ENCODE peak calls at places on chromosomes 1 and 21, in four cellular contexts. One of them, this sample, is unnamed.

GRCh38 chr1:183942933-183943693 is 94.4 kb downstream of the COLGALT2 start:
- DNase-seq in breast epithelium: no peak
- DNase-seq in foreskin fibroblast: peak
- DNase-seq in testis: no peak
- DNase-seq in this sample: peak

GRCh38 chr21:46054447-46054846 is 43.5 kb upstream of the COL6A2 start:
- DNase-seq in breast epithelium: no peak
- DNase-seq in foreskin fibroblast: peak
- DNase-seq in testis: peak
- DNase-seq in this sample: no peak

GRCh38 chr1:47765236-47765635 is 231.9 kb downstream of the TRABD2B start:
- DNase-seq in breast epithelium: no peak
- DNase-seq in foreskin fibroblast: no peak
- DNase-seq in testis: no peak
- DNase-seq in this sample: no peak

GRCh38 chr1:170261669-170262068 is 115.9 kb downstream of the NTMT2 start:
- DNase-seq in breast epithelium: no peak
- DNase-seq in foreskin fibroblast: peak
- DNase-seq in testis: no peak
- DNase-seq in this sample: no peak

GRCh38 chr1:175536921-175537320 is 206.5 kb downstream of the TNR start:
- DNase-seq in breast epithelium: no peak
- DNase-seq in foreskin fibroblast: no peak
- DNase-seq in testis: no peak
- DNase-seq in this sample: no peak

GRCh38 chr1:225931270-225932129 is 7.5 kb upstream of the PYCR2 start:
- DNase-seq in breast epithelium: no peak
- DNase-seq in foreskin fibroblast: no peak
- DNase-seq in testis: no peak
- DNase-seq in this sample: no peak

GRCh38 chr1:147168626-147169058 is 3.6 kb downstream of the PRKAB2 start:
- DNase-seq in breast epithelium: no peak
- DNase-seq in foreskin fibroblast: peak
- DNase-seq in testis: peak
- DNase-seq in this sample: no peak

GRCh38 chr1:39952359-39953110 is 2.4 kb upstream of the MFSD2A start:
- DNase-seq in breast epithelium: no peak
- DNase-seq in foreskin fibroblast: no peak
- DNase-seq in testis: peak
- DNase-seq in this sample: no peak

GRCh38 chr1:214004014-214004413 is 16.2 kb downstream of the PROX1 start:
- DNase-seq in breast epithelium: no peak
- DNase-seq in foreskin fibroblast: no peak
- DNase-seq in testis: no peak
- DNase-seq in this sample: no peak

GRCh38 chr1:232443372-232443771 is 186.6 kb downstream of the SIPA1L2 start:
- DNase-seq in breast epithelium: no peak
- DNase-seq in foreskin fibroblast: no peak
- DNase-seq in testis: no peak
- DNase-seq in this sample: no peak

GRCh38 chr1:41783189-41783639 is 135.5 kb downstream of the HIVEP3 start:
- DNase-seq in breast epithelium: no peak
- DNase-seq in foreskin fibroblast: peak
- DNase-seq in testis: no peak
- DNase-seq in this sample: peak

GRCh38 chr1:214415131-214415530 is 134.2 kb downstream of the SMYD2 start:
- DNase-seq in breast epithelium: no peak
- DNase-seq in foreskin fibroblast: no peak
- DNase-seq in testis: no peak
- DNase-seq in this sample: no peak

GRCh38 chr1:78408830-78409229 is 81.9 kb upstream of the PTGFR start:
- DNase-seq in breast epithelium: no peak
- DNase-seq in foreskin fibroblast: peak
- DNase-seq in testis: no peak
- DNase-seq in this sample: no peak

GRCh38 chr1:228393811-228394570 is 12.6 kb downstream of the TRIM11 start:
- DNase-seq in breast epithelium: peak
- DNase-seq in foreskin fibroblast: no peak
- DNase-seq in testis: no peak
- DNase-seq in this sample: no peak

GRCh38 chr1:85303440-85304162 is 27.2 kb upstream of the BCL10 start:
- DNase-seq in breast epithelium: no peak
- DNase-seq in foreskin fibroblast: no peak
- DNase-seq in testis: no peak
- DNase-seq in this sample: no peak

GRCh38 chr1:67860776-67861175 is 27.5 kb upstream of the GNG12 start:
- DNase-seq in breast epithelium: no peak
- DNase-seq in foreskin fibroblast: no peak
- DNase-seq in testis: no peak
- DNase-seq in this sample: no peak

GRCh38 chr1:182699673-182700350 is 15.4 kb upstream of the RGS8 start:
- DNase-seq in breast epithelium: no peak
- DNase-seq in foreskin fibroblast: no peak
- DNase-seq in testis: peak
- DNase-seq in this sample: no peak

GRCh38 chr1:181161170-181161870 is 72.8 kb downstream of the IER5 start:
- DNase-seq in breast epithelium: no peak
- DNase-seq in foreskin fibroblast: no peak
- DNase-seq in testis: no peak
- DNase-seq in this sample: no peak

GRCh38 chr1:21865943-21866628 is 54.0 kb downstream of the LDLRAD2 start:
- DNase-seq in breast epithelium: no peak
- DNase-seq in foreskin fibroblast: no peak
- DNase-seq in testis: no peak
- DNase-seq in this sample: no peak

GRCh38 chr1:228407118-228408040 is 744 bp upstream of the TRIM11 start:
- DNase-seq in breast epithelium: no peak
- DNase-seq in foreskin fibroblast: no peak
- DNase-seq in testis: no peak
- DNase-seq in this sample: no peak

GRCh38 chr1:212482352-212483153 is 49.8 kb downstream of the NENF start:
- DNase-seq in breast epithelium: no peak
- DNase-seq in foreskin fibroblast: no peak
- DNase-seq in testis: no peak
- DNase-seq in this sample: no peak

GRCh38 chr1:31135973-31136600 is 70.6 kb upstream of the PUM1 start:
- DNase-seq in breast epithelium: no peak
- DNase-seq in foreskin fibroblast: no peak
- DNase-seq in testis: no peak
- DNase-seq in this sample: no peak

GRCh38 chr1:147613506-147613905 is 56.8 kb downstream of the ACP6 start:
- DNase-seq in breast epithelium: no peak
- DNase-seq in foreskin fibroblast: peak
- DNase-seq in testis: no peak
- DNase-seq in this sample: no peak

GRCh38 chr1:29984107-29984506 is 739.3 kb downstream of the MATN1 start:
- DNase-seq in breast epithelium: no peak
- DNase-seq in foreskin fibroblast: no peak
- DNase-seq in testis: no peak
- DNase-seq in this sample: no peak

GRCh38 chr1:19059773-19060172 is 103.3 kb upstream of the IFFO2 start:
- DNase-seq in breast epithelium: no peak
- DNase-seq in foreskin fibroblast: no peak
- DNase-seq in testis: no peak
- DNase-seq in this sample: no peak

GRCh38 chr1:235290740-235291502 is 37.1 kb downstream of the ARID4B start:
- DNase-seq in breast epithelium: no peak
- DNase-seq in foreskin fibroblast: no peak
- DNase-seq in testis: no peak
- DNase-seq in this sample: no peak

GRCh38 chr1:235287208-235287882 is 40.6 kb downstream of the ARID4B start:
- DNase-seq in breast epithelium: no peak
- DNase-seq in foreskin fibroblast: no peak
- DNase-seq in testis: no peak
- DNase-seq in this sample: no peak

GRCh38 chr1:235292790-235293189 is 35.2 kb downstream of the ARID4B start:
- DNase-seq in breast epithelium: no peak
- DNase-seq in foreskin fibroblast: no peak
- DNase-seq in testis: no peak
- DNase-seq in this sample: no peak

GRCh38 chr1:235291599-235291998 is 36.4 kb downstream of the ARID4B start:
- DNase-seq in breast epithelium: no peak
- DNase-seq in foreskin fibroblast: no peak
- DNase-seq in testis: no peak
- DNase-seq in this sample: no peak

GRCh38 chr1:235289859-235290739 is 37.9 kb downstream of the ARID4B start:
- DNase-seq in breast epithelium: no peak
- DNase-seq in foreskin fibroblast: no peak
- DNase-seq in testis: no peak
- DNase-seq in this sample: no peak
- H3K4me3 ChIP-seq in breast epithelium: no peak
- H3K4me3 ChIP-seq in foreskin fibroblast: no peak
- H3K4me3 ChIP-seq in testis: no peak
- H3K4me3 ChIP-seq in this sample: no peak

GRCh38 chr1:37001697-37002096 is 32.6 kb downstream of the GRIK3 start:
- DNase-seq in breast epithelium: no peak
- DNase-seq in foreskin fibroblast: no peak
- DNase-seq in testis: no peak
- DNase-seq in this sample: no peak
- TF ChIP-seq CTCF in breast epithelium: no peak
- TF ChIP-seq CTCF in foreskin fibroblast: no peak
- TF ChIP-seq CTCF in testis: no peak
- TF ChIP-seq CTCF in this sample: no peak

GRCh38 chr1:6025269-6026094 is 20.2 kb upstream of the KCNAB2 start:
- DNase-seq in breast epithelium: no peak
- DNase-seq in foreskin fibroblast: peak
- DNase-seq in testis: no peak
- DNase-seq in this sample: no peak
- H3K4me3 ChIP-seq in breast epithelium: peak
- H3K4me3 ChIP-seq in foreskin fibroblast: no peak
- H3K4me3 ChIP-seq in testis: no peak
- H3K4me3 ChIP-seq in this sample: no peak

GRCh38 chr1:119675349-119676343 is 27.6 kb upstream of the ZNF697 start:
- DNase-seq in breast epithelium: peak
- DNase-seq in foreskin fibroblast: peak
- DNase-seq in testis: peak
- DNase-seq in this sample: peak

GRCh38 chr1:119673171-119673940 is 25.3 kb upstream of the ZNF697 start:
- DNase-seq in breast epithelium: no peak
- DNase-seq in foreskin fibroblast: no peak
- DNase-seq in testis: no peak
- DNase-seq in this sample: no peak

GRCh38 chr1:119676571-119677206 is 28.6 kb upstream of the ZNF697 start:
- DNase-seq in breast epithelium: no peak
- DNase-seq in foreskin fibroblast: no peak
- DNase-seq in testis: peak
- DNase-seq in this sample: no peak

GRCh38 chr1:119674110-119674509 is 26.0 kb upstream of the ZNF697 start:
- DNase-seq in breast epithelium: no peak
- DNase-seq in foreskin fibroblast: peak
- DNase-seq in testis: peak
- DNase-seq in this sample: no peak

DNA sequence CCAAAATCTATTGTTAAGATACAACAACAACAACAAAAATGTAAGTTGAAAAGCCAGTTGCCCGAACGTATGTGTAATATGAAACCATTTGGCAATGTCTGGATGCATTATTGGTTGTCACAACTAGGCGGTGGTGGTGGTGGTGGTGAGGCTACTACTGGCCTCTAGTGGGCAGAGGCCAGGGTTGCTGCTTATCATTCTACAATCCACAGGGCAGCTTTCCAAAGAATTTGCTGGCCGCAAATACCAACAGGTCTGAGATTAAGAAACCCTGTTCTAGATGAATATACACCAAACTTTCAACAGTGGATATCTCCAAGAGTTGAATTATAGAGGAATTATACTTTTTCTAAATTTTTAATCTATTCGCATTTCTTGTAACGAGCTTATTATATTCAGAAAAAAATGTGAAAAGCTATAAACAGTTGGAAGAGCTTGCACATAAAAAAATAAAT is 26.8 kb upstream of the ZNF697 start:
- DNase-seq in breast epithelium: no peak
- DNase-seq in foreskin fibroblast: no peak
- DNase-seq in testis: no peak
- DNase-seq in this sample: no peak
- TF ChIP-seq CTCF in breast epithelium: no peak
- TF ChIP-seq CTCF in foreskin fibroblast: no peak
- TF ChIP-seq CTCF in testis: no peak
- TF ChIP-seq CTCF in this sample: no peak

DNA sequence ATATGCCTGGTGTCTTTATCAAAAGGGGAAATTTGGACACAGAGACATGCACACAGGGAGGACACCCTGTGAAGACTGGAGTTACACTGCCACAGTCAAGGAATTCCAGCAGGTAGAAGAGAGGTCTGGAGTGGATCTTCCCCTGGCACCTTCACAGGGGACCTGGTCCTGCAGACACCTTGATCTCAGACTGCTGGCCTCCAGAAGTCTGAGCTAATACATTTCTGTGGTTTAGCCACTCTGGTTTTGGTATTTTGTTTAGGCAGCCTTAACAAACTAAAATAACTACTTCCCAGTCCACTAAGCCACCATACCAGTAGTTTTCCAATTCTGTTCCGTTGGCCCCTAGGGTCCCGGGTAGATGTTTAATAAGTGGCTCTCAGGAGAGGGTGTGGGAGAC is 164.7 kb downstream of the SETD4 start:
- DNase-seq in breast epithelium: no peak
- DNase-seq in foreskin fibroblast: no peak
- DNase-seq in testis: no peak
- DNase-seq in this sample: no peak
- H3K4me3 ChIP-seq in breast epithelium: no peak
- H3K4me3 ChIP-seq in foreskin fibroblast: no peak
- H3K4me3 ChIP-seq in testis: no peak
- H3K4me3 ChIP-seq in this sample: no peak

GRCh38 chr1:113935176-113935575 is 6.1 kb downstream of the HIPK1 start:
- DNase-seq in breast epithelium: no peak
- DNase-seq in foreskin fibroblast: no peak
- DNase-seq in testis: no peak
- DNase-seq in this sample: no peak
- TF ChIP-seq CTCF in breast epithelium: no peak
- TF ChIP-seq CTCF in foreskin fibroblast: no peak
- TF ChIP-seq CTCF in testis: no peak
- TF ChIP-seq CTCF in this sample: no peak

GRCh38 chr1:204358145-204358544 is 1.6 kb downstream of the PLEKHA6 start:
- DNase-seq in breast epithelium: no peak
- DNase-seq in foreskin fibroblast: no peak
- DNase-seq in testis: no peak
- DNase-seq in this sample: no peak

GRCh38 chr1:204358605-204359004 is 1.1 kb downstream of the PLEKHA6 start:
- DNase-seq in breast epithelium: no peak
- DNase-seq in foreskin fibroblast: no peak
- DNase-seq in testis: no peak
- DNase-seq in this sample: no peak

GRCh38 chr1:204359474-204360255 is at the start of gene PLEKHA6:
- DNase-seq in breast epithelium: no peak
- DNase-seq in foreskin fibroblast: peak
- DNase-seq in testis: peak
- DNase-seq in this sample: no peak

GRCh38 chr1:204360314-204360713 is 585 bp upstream of the PLEKHA6 start:
- DNase-seq in breast epithelium: no peak
- DNase-seq in foreskin fibroblast: no peak
- DNase-seq in testis: no peak
- DNase-seq in this sample: no peak

GRCh38 chr1:204359131-204359473 is 627 bp downstream of the PLEKHA6 start:
- DNase-seq in breast epithelium: no peak
- DNase-seq in foreskin fibroblast: no peak
- DNase-seq in testis: no peak
- DNase-seq in this sample: no peak
- H3K4me3 ChIP-seq in breast epithelium: no peak
- H3K4me3 ChIP-seq in foreskin fibroblast: peak
- H3K4me3 ChIP-seq in testis: no peak
- H3K4me3 ChIP-seq in this sample: peak